ENCODE peak calls at places on chromosomes 13 and 19, in five cellular contexts. M, H, R, X and K are unnamed samples.

GRCh38 chr13:113297370-113297871 is 382 bp downstream of the LAMP1 start:
- DNase-seq in M (no peak), R (no peak), H (no peak), X (peak), K (no peak)

GRCh38 chr13:24050292-24050711 is 110.2 kb upstream of the SPATA13 start:
- DNase-seq in R (no peak), X (no peak), H (no peak), M (no peak), K (no peak)

GRCh38 chr13:112793545-112794445 is 104.0 kb downstream of the ATP11A start:
- DNase-seq in X (no peak), H (no peak), M (no peak), R (no peak), K (no peak)

GRCh38 chr19:13005253-13005652 is 10.0 kb downstream of the NFIX start:
- DNase-seq in R (no peak), X (no peak), H (no peak), M (no peak), K (no peak)

GRCh38 chr13:50945669-50946068 is 36.1 kb downstream of the RNASEH2B start:
- DNase-seq in M (no peak), R (no peak), H (no peak), X (no peak), K (no peak)

GRCh38 chr13:103607995-103608394 is 541.8 kb upstream of the SLC10A2 start:
- DNase-seq in R (peak), M (no peak), X (no peak), H (no peak), K (no peak)

GRCh38 chr13:44323754-44324153 is 49.9 kb upstream of the SERP2 start:
- DNase-seq in M (no peak), X (no peak), R (no peak), H (no peak), K (no peak)

GRCh38 chr13:95471960-95472359 is 80.6 kb upstream of the CLDN10 start:
- DNase-seq in M (no peak), X (no peak), R (no peak), H (no peak), K (no peak)

GRCh38 chr19:19580417-19580816 is 38.1 kb downstream of the PBX4 start:
- DNase-seq in H (no peak), R (no peak), X (no peak), M (no peak), K (no peak)

GRCh38 chr19:1084024-1084868 is 10.9 kb downstream of the POLR2E start:
- DNase-seq in M (no peak), R (no peak), X (no peak), H (no peak), K (no peak)

GRCh38 chr13:48414501-48414900 is 1.6 kb upstream of the LPAR6 start:
- DNase-seq in R (no peak), H (no peak), X (no peak), M (no peak), K (no peak)

GRCh38 chr13:40394304-40394983 is 272.0 kb downstream of the FOXO1 start:
- DNase-seq in R (no peak), H (no peak), M (no peak), X (no peak), K (no peak)

GRCh38 chr19:34963531-34964406 is at the start of gene ZNF792:
- DNase-seq in M (peak), R (no peak), H (peak), X (peak), K (peak)

GRCh38 chr13:65656740-65657329 is 1573.3 kb downstream of the PCDH9 start:
- DNase-seq in M (no peak), H (no peak), R (no peak), X (no peak), K (no peak)

GRCh38 chr13:44272692-44273091 is 100.9 kb upstream of the SERP2 start:
- DNase-seq in X (no peak), R (no peak), M (no peak), H (no peak), K (no peak)

GRCh38 chr19:19657397-19657783 is 6.1 kb downstream of the ATP13A1 start:
- DNase-seq in R (no peak), X (no peak), M (no peak), H (no peak), K (no peak)

GRCh38 chr19:13146763-13147563 is 3.2 kb downstream of the STX10 start:
- DNase-seq in M (no peak), X (no peak), H (no peak), R (no peak), K (no peak)

GRCh38 chr13:72137782-72138181 is 270.8 kb upstream of the DACH1 start:
- DNase-seq in H (no peak), R (no peak), X (no peak), M (no peak), K (no peak)

GRCh38 chr13:113952983-113953520 is 20.8 kb downstream of the C13orf46 start:
- DNase-seq in H (no peak), X (no peak), M (no peak), R (no peak), K (no peak)

GRCh38 chr13:65881561-65882155 is 1348.5 kb downstream of the PCDH9 start:
- DNase-seq in H (no peak), X (no peak), R (no peak), M (no peak), K (no peak)

GRCh38 chr19:5247957-5248705 is 92.5 kb downstream of the PTPRS start:
- DNase-seq in H (no peak), R (no peak), X (no peak), M (no peak), K (no peak)

GRCh38 chr13:32535140-32535539 is 3.5 kb downstream of the N4BP2L2 start:
- DNase-seq in M (no peak), R (no peak), H (no peak), X (no peak), K (no peak)

GRCh38 chr19:18304194-18304495 is 18.7 kb downstream of the LSM4 start:
- DNase-seq in M (no peak), R (no peak), H (no peak), X (no peak), K (no peak)

GRCh38 chr19:33248954-33249613 is 23.4 kb upstream of the SLC7A10 start:
- DNase-seq in H (no peak), X (no peak), R (no peak), M (no peak), K (peak)

GRCh38 chr19:35346193-35347052 is 1.3 kb upstream of the FFAR1 start:
- DNase-seq in R (peak), X (no peak), M (no peak), H (no peak), K (peak)

GRCh38 chr13:20782116-20782708 is 8.5 kb upstream of the EEF1AKMT1 start:
- DNase-seq in M (no peak), H (no peak), X (no peak), R (no peak), K (no peak)

GRCh38 chr13:63088226-63088625 is 1672.6 kb upstream of the PCDH20 start:
- DNase-seq in H (no peak), R (no peak), M (no peak), X (no peak), K (no peak)

GRCh38 chr13:100196380-100196779 is 107.5 kb downstream of the PCCA start:
- DNase-seq in R (no peak), M (no peak), X (no peak), H (no peak), K (no peak)

GRCh38 chr19:14479985-14480694 is 5.0 kb upstream of the PTGER1 start:
- DNase-seq in H (no peak), X (peak), R (no peak), M (no peak), K (no peak)

GRCh38 chr19:5036733-5037681 is 68.1 kb downstream of the KDM4B start:
- DNase-seq in H (no peak), M (no peak), X (no peak), R (no peak), K (no peak)

GRCh38 chr19:13060233-13060963 is 42.3 kb downstream of the LYL1 start:
- DNase-seq in H (no peak), X (peak), M (no peak), R (no peak), K (peak)

GRCh38 chr13:79735228-79735627 is 254.3 kb downstream of the NDFIP2 start:
- DNase-seq in X (no peak), R (no peak), M (no peak), H (no peak), K (no peak)

GRCh38 chr19:27929399-27929798 is 1283.6 kb downstream of the UQCRFS1 start:
- DNase-seq in X (no peak), M (no peak), R (no peak), H (no peak), K (no peak)

GRCh38 chr13:101499406-101499805 is 46.9 kb downstream of the ITGBL1 start:
- DNase-seq in X (no peak), R (no peak), M (no peak), H (no peak), K (no peak)

GRCh38 chr13:29438772-29439171 is 156.7 kb downstream of the SLC7A1 start:
- DNase-seq in X (no peak), H (no peak), M (no peak), R (no peak), K (no peak)

GRCh38 chr13:43720780-43721397 is 65.9 kb downstream of the ENOX1 start:
- DNase-seq in H (no peak), X (no peak), R (no peak), M (no peak), K (no peak)

GRCh38 chr13:44578064-44578394 is 1.9 kb upstream of the TSC22D1 start:
- DNase-seq in R (no peak), M (no peak), X (no peak), H (no peak), K (no peak)

GRCh38 chr13:113029487-113030258 is 60.7 kb downstream of the MCF2L start:
- DNase-seq in M (no peak), H (no peak), R (no peak), X (peak), K (peak)

GRCh38 chr19:6210091-6210490 is 69.7 kb downstream of the MLLT1 start:
- DNase-seq in X (no peak), R (no peak), M (no peak), H (no peak), K (no peak)

GRCh38 chr19:11239377-11240000 is at the start of gene ANGPTL8:
- DNase-seq in H (no peak), R (no peak), X (no peak), M (no peak), K (peak)

GRCh38 chr19:11240008-11240444 is 607 bp downstream of the ANGPTL8 start:
- DNase-seq in R (no peak), M (no peak), H (no peak), X (no peak), K (peak)

GRCh38 chr19:11244846-11245589 is 5.6 kb downstream of the ANGPTL8 start:
- DNase-seq in H (no peak), R (no peak), M (no peak), X (no peak), K (no peak)

GRCh38 chr19:11243798-11244169 is 4.4 kb downstream of the ANGPTL8 start:
- DNase-seq in X (no peak), M (no peak), R (no peak), H (no peak), K (no peak)

DNA sequence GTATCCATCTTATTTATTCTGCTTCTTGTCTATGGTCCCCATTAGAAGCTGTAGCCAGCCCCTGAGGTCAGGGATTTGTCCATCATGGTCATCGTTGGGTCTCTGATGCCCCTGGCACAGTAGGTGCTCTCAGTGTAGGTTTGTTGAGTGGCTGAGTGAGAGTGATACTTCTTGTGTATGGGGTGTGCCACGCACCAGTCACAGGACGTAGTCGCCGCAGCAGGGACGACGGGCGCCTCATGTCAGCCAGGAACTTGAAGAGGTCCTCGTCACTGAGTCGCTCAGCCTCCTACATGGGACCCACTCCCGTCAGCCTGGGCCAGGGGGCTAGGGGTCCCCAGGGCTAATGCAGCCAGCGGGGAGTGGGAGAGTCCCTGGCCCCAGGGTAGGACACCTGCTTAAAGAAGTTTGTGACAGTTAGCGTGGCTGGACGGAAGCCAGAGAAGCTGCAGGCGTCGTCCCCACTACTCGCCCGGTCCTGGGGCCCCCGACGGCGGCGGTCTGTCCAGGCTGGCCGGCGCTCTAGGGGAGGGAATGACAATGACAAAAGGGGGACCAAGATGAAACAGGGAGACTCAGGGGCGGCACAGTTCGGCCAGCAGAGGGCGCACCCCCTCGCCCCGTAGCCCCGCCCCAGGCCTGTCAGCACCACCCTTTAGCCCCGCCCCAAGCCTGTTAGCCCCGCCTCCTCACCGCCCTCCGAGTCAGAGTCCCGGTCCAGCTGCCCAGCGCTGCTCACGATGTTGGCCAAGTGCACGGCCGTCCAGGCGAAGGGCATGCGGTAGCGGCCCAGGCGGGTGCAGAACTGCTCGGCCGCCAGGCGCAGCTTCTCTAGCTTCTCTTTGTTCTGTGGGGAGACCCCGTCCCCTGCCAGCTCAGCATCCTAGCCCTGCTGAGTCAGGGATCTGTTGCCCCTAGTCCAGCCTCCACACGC is 3.7 kb downstream of the ANGPTL8 start:
- DNase-seq in H (peak), R (peak), M (peak), X (peak), K (peak)
- TF ChIP-seq SRF in H (no peak), R (no peak), M (no peak), X (no peak), K (no peak)

DNA sequence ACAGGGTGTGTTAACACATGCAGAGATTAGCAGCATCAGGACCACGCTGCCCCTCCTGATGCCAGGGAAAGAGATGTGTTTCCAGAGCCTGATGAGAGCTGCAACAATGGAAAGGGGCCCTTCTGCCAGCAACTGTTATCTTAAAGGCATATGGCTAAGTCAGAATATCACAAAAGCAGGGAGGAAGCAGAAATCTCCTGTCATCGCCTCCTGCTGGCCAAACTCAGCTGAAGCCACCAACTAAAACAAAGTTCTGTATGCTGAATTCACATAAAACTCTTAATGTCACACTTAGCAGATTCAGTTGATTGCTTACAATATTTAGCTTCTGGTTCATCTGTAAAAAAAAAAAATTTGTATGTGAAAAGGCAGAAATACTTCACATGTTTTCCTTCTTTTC is 178.2 kb downstream of the GPC5 start:
- DNase-seq in X (no peak), R (no peak), H (peak), M (no peak), K (peak)
- TF ChIP-seq SRF in X (peak), R (no peak), H (no peak), M (no peak), K (no peak)

GRCh38 chr19:31160346-31160926 is 188.8 kb downstream of the TSHZ3 start:
- DNase-seq in M (no peak), R (no peak), X (no peak), H (no peak), K (no peak)
- TF ChIP-seq SRF in M (no peak), R (no peak), X (no peak), H (no peak), K (no peak)

DNA sequence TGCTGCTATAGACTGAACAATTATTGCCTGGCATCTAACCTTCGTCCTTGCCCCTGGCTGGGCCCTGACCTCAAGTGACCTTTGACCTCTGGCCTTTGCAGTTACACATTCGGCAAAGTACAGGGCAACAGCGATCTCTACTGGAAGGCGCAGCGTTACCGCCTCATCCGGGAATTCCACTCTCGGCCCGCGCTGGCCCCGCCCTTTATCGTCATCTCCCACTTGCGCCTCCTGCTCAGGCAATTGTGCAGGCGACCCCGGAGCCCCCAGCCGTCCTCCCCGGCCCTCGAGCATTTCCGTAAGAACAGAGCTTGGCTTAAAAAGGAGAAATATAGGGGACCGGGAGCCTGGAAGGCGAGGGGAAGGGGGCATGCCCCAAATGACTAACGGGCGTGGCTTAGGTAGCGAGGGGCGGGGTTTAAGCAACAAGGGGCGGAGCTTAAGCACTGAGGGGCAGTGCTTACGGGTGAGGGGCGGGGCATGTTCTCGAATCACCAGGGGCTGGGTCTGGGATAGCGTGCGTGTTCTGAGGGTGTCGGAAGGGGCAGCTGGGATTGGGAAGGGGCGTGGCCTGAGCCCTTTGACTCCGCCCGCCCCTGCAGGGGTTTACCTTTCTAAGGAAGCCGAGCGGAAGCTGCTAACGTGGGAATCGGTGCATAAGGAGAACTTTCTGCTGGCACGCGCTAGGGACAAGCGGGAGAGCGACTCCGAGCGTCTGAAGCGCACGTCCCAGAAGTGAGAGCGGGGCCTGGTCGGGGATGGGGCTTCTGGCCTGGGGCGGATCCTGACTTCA is 52.7 kb downstream of the TRPM4 start:
- DNase-seq in H (peak), M (no peak), X (peak), R (no peak), K (no peak)
- TF ChIP-seq SRF in H (no peak), M (no peak), X (no peak), R (no peak), K (no peak)

GRCh38 chr13:27868639-27869435 is 51.0 kb upstream of the PDX1 start:
- DNase-seq in H (no peak), M (peak), X (no peak), R (no peak), K (no peak)
- TF ChIP-seq SRF in H (no peak), M (no peak), X (no peak), R (no peak), K (no peak)

GRCh38 chr13:75353786-75354193 is 128.2 kb downstream of the TBC1D4 start:
- DNase-seq in R (no peak), H (no peak), X (no peak), M (no peak), K (no peak)
- TF ChIP-seq SRF in R (peak), H (no peak), X (no peak), M (no peak), K (no peak)

DNA sequence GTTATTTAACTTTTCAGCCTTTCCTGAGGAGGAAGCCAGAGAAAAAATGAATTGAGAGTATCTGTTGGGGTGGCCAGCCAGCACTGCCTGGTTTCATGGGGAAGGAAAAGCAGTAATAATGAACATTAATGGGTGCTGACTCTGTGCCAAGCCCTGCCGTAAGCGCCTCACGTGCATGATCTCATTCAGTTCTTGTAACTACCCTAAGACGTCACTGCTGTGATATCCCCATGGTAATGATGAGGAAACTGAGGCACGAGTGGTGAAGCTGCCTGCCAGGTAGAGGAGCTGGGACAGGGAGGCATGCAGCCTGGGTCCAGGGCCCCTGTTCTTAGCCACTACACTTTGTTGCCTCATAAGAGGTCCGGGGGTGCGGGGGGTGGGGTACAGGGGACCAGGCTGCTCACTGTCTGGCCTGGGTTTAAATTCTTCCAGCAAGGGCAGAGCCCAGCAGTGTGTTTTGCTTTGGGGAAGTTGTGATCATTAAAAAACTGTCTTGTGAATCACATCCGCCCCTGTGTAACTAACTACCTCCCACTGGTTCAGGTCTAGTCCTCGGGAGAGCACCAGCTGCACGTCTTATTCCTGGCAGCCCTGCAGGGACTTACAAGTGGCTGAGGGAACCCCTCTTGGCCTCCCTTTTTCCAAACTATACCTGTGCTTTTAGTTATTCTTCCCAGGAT is 127.3 kb downstream of the SIPA1L3 start:
- DNase-seq in R (no peak), H (no peak), M (no peak), X (no peak), K (no peak)
- TF ChIP-seq SRF in R (no peak), H (no peak), M (no peak), X (no peak), K (no peak)

GRCh38 chr19:7699422-7700127 is 2.4 kb downstream of the FCER2 start:
- DNase-seq in X (peak), M (no peak), H (no peak), R (peak), K (no peak)

GRCh38 chr19:7699003-7699402 is 2.9 kb downstream of the FCER2 start:
- DNase-seq in H (no peak), M (no peak), R (no peak), X (no peak), K (no peak)

GRCh38 chr19:7697721-7698287 is 4.1 kb downstream of the FCER2 start:
- DNase-seq in R (no peak), H (no peak), M (no peak), X (no peak), K (no peak)

GRCh38 chr19:7700128-7700470 is 1.8 kb downstream of the FCER2 start:
- DNase-seq in H (no peak), X (no peak), R (no peak), M (no peak), K (no peak)

GRCh38 chr19:7698583-7698982 is 3.3 kb downstream of the FCER2 start:
- DNase-seq in R (no peak), H (no peak), M (no peak), X (no peak), K (no peak)
- TF ChIP-seq SRF in R (no peak), H (no peak), M (no peak), X (no peak), K (no peak)